ENCODE peak calls at places on chromosomes 1 and 21, in six cellular contexts. Y is heart left ventricle, D is IMR-90, S is stomach, C is uterus, G is cardiac muscle cell. R is an unnamed sample.

GRCh38 chr1:107683198-107683657 is 281.8 kb downstream of the VAV3 start:
- DNase-seq in Y (no peak), D (no peak), S (no peak), C (no peak), G (no peak), R (no peak)

GRCh38 chr21:31425158-31425557 is 81.1 kb upstream of the TIAM1 start:
- DNase-seq in Y (no peak), D (no peak), S (no peak), C (no peak), G (no peak), R (no peak)

GRCh38 chr1:23462766-23463165 is 21.2 kb downstream of the ASAP3 start:
- DNase-seq in Y (no peak), D (no peak), S (no peak), C (no peak), G (no peak), R (no peak)

GRCh38 chr21:42324896-42325295 is 9.7 kb upstream of the TFF3 start:
- DNase-seq in Y (no peak), D (no peak), S (no peak), C (no peak), G (no peak), R (no peak)

GRCh38 chr1:225454067-225454618 is 26.3 kb upstream of the LBR start:
- DNase-seq in Y (no peak), D (peak; percentile 31), S (peak; percentile 50), C (no peak), G (no peak), R (no peak)

GRCh38 chr1:234495231-234495990 is 16.4 kb upstream of the TARBP1 start:
- DNase-seq in Y (no peak), D (peak; percentile 94), S (no peak), C (no peak), G (peak; percentile 64), R (no peak)

GRCh38 chr1:182428043-182428442 is 21.9 kb upstream of the RGSL1 start:
- DNase-seq in Y (no peak), D (no peak), S (no peak), C (no peak), G (no peak), R (no peak)

GRCh38 chr1:235015291-235015990 is 113.2 kb downstream of the TOMM20 start:
- DNase-seq in Y (no peak), D (no peak), S (no peak), C (peak; percentile 4), G (no peak), R (no peak)

GRCh38 chr1:218259800-218260199 is 25.3 kb upstream of the RRP15 start:
- DNase-seq in Y (no peak), D (no peak), S (no peak), C (no peak), G (peak; percentile 10), R (no peak)

GRCh38 chr21:38683222-38683621 is 122.5 kb upstream of the ETS2 start:
- DNase-seq in Y (no peak), D (no peak), S (no peak), C (no peak), G (peak; percentile 60), R (no peak)

GRCh38 chr1:227780101-227781044 is 35.1 kb upstream of the PRSS38 start:
- DNase-seq in Y (no peak), D (no peak), S (peak; percentile 22), C (no peak), G (no peak), R (no peak)

GRCh38 chr1:159800177-159800935 is 1.8 kb upstream of the FCRL6 start:
- DNase-seq in Y (no peak), D (no peak), S (no peak), C (no peak), G (no peak), R (no peak)

GRCh38 chr1:53657256-53657805 is 81.6 kb downstream of the GLIS1 start:
- DNase-seq in Y (no peak), D (no peak), S (no peak), C (no peak), G (no peak), R (no peak)

GRCh38 chr1:236685205-236685916 is 938 bp upstream of the ACTN2 start:
- DNase-seq in Y (no peak), D (no peak), S (no peak), C (no peak), G (no peak), R (no peak)

GRCh38 chr1:158793604-158794003 is 12.6 kb upstream of the OR6N2 start:
- DNase-seq in Y (no peak), D (no peak), S (no peak), C (no peak), G (peak; percentile 6), R (no peak)

GRCh38 chr1:95057361-95057760 is 15.4 kb downstream of the ALG14 start:
- DNase-seq in Y (no peak), D (no peak), S (no peak), C (no peak), G (no peak), R (no peak)

GRCh38 chr1:245235156-245235555 is 80.4 kb downstream of the KIF26B start:
- DNase-seq in Y (no peak), D (no peak), S (peak; percentile 46), C (no peak), G (peak; percentile 22), R (no peak)

GRCh38 chr1:234216116-234216703 is 157.0 kb upstream of the COA6 start:
- DNase-seq in Y (no peak), D (no peak), S (no peak), C (no peak), G (no peak), R (no peak)

GRCh38 chr1:91712981-91713841 is 172.7 kb downstream of the TGFBR3 start:
- DNase-seq in Y (peak; percentile 52), D (peak; percentile 78), S (no peak), C (peak; percentile 75), G (peak; percentile 80), R (no peak)

GRCh38 chr1:236516929-236517704 is 6.7 kb upstream of the LGALS8 start:
- DNase-seq in Y (no peak), D (peak; percentile 85), S (no peak), C (no peak), G (peak; percentile 86), R (no peak)

GRCh38 chr1:242398351-242398750 is 126.1 kb downstream of the PLD5 start:
- DNase-seq in Y (no peak), D (no peak), S (no peak), C (no peak), G (no peak), R (no peak)

GRCh38 chr1:245378352-245379144 is 223.8 kb downstream of the KIF26B start:
- DNase-seq in Y (no peak), D (no peak), S (no peak), C (no peak), G (no peak), R (no peak)

GRCh38 chr1:198199105-198199504 is 42.3 kb downstream of the NEK7 start:
- DNase-seq in Y (no peak), D (no peak), S (no peak), C (no peak), G (no peak), R (no peak)

GRCh38 chr1:87451229-87451900 is 122.7 kb downstream of the LMO4 start:
- DNase-seq in Y (no peak), D (peak; percentile 71), S (no peak), C (no peak), G (peak; percentile 34), R (no peak)

GRCh38 chr1:229027622-229028182 is 243.2 kb upstream of the RAB4A start:
- DNase-seq in Y (no peak), D (peak; percentile 37), S (no peak), C (peak; percentile 50), G (peak; percentile 95), R (no peak)

GRCh38 chr1:17729248-17729647 is 25.9 kb upstream of the ACTL8 start:
- DNase-seq in Y (no peak), D (no peak), S (no peak), C (no peak), G (no peak), R (no peak)

GRCh38 chr1:84143796-84144565 is at the start of gene PRKACB:
- DNase-seq in Y (no peak), D (peak; percentile 62), S (no peak), C (no peak), G (peak; percentile 57), R (no peak)

GRCh38 chr1:87358219-87358618 is 29.5 kb downstream of the LMO4 start:
- DNase-seq in Y (no peak), D (no peak), S (no peak), C (no peak), G (no peak), R (no peak)

GRCh38 chr1:29162476-29163138 is 19.1 kb downstream of the SRSF4 start:
- DNase-seq in Y (no peak), D (no peak), S (no peak), C (no peak), G (no peak), R (no peak)
- H3K4me1 ChIP-seq in Y (peaks cover 3% of the 10 kb centered on the region), D (peaks cover 7% of the 10 kb centered on the region), S (peaks cover 70% of the 10 kb centered on the region), C (peaks cover 7% of the 10 kb centered on the region), G (peaks cover 27% of the 10 kb centered on the region), R (peaks cover 35% of the 10 kb centered on the region)

GRCh38 chr21:45192332-45192731 is 95.4 kb downstream of the POFUT2 start:
- DNase-seq in Y (no peak), D (no peak), S (no peak), C (no peak), G (no peak), R (no peak)
- H3K27ac ChIP-seq in Y (no peak overlapping the region), D (no peak overlapping the region), S (no peak overlapping the region), C (no peak overlapping the region), G (no peak overlapping the region), R (no peak overlapping the region)

GRCh38 chr1:119141020-119141424 is 569 bp upstream of the WARS2 start:
- DNase-seq in Y (no peak), D (no peak), S (no peak), C (peak; percentile 29), G (peak; percentile 43), R (no peak)
- TF ChIP-seq CTCF in Y (no peak), D (peak; percentile 7), S (no peak), C (no peak), G (peak; percentile 44), R (no peak)

GRCh38 chr1:155011004-155011416 is 8.4 kb downstream of the ZBTB7B start:
- DNase-seq in Y (no peak), D (no peak), S (no peak), C (no peak), G (no peak), R (no peak)

GRCh38 chr1:155009742-155010141 is 7.1 kb downstream of the ZBTB7B start:
- DNase-seq in Y (no peak), D (no peak), S (no peak), C (no peak), G (no peak), R (no peak)

GRCh38 chr1:155010211-155010918 is 7.8 kb downstream of the ZBTB7B start:
- DNase-seq in Y (no peak), D (no peak), S (no peak), C (no peak), G (no peak), R (no peak)

GRCh38 chr1:155008015-155008941 is 5.7 kb downstream of the ZBTB7B start:
- DNase-seq in Y (no peak), D (no peak), S (no peak), C (no peak), G (no peak), R (no peak)

GRCh38 chr1:155009221-155009711 is 6.7 kb downstream of the ZBTB7B start:
- DNase-seq in Y (no peak), D (no peak), S (no peak), C (no peak), G (no peak), R (no peak)
- H3K4me1 ChIP-seq in Y (peaks cover 47% of the 10 kb centered on the region), D (peaks cover 14% of the 10 kb centered on the region), S (peaks cover 100% of the 10 kb centered on the region), C (peaks cover 19% of the 10 kb centered on the region), G (no peaks in the 10 kb centered on the region), R (peaks cover 100% of the 10 kb centered on the region)

DNA sequence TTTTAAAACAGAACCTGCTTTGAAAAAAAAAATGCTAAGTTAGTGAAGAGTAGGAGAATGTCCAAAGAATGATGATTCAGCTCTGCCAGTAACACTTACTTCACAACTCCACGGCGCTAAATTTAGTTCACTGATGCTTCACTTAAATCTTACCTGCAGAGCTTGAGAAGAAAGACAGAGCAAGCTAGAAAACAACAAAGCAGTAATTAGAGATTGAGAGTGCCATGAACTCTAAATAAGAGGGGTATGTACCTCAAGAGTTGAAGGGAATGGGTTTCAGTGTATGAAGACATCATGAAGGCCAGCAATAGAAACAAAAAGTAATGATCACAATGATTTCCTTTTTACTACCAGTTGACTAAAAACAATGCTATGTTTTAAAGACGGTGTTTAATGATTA is 32.8 kb downstream of the EPRS1 start:
- DNase-seq in Y (no peak), D (peak; percentile 59), S (no peak), C (no peak), G (peak; percentile 40), R (no peak)
- H3K27ac ChIP-seq in Y (no peak overlapping the region), D (no peak overlapping the region), S (no peak overlapping the region), C (no peak overlapping the region), G (peak overlapping the region; percentile 70), R (no peak overlapping the region)

R was measured in esophagus squamous epithelium.